ENCODE peak calls at places on chromosomes 11 and 22, in four cellular contexts. U is GM12878, J is HepG2, E is K562. R is an unnamed sample.

GRCh38 chr11:111633756-111634362 is 31.6 kb downstream of the SIK2 start:
- DNase-seq in U (peak), J (peak), E (no peak), R (peak)

GRCh38 chr22:42169055-42169469 is 38.5 kb upstream of the CYP2D6 start:
- DNase-seq in J (peak), E (peak), U (peak), R (peak)

GRCh38 chr11:59901306-59901705 is 22.7 kb downstream of the OOSP3 start:
- DNase-seq in E (no peak), U (no peak), J (no peak), R (no peak)

GRCh38 chr22:40153186-40153585 is 24.5 kb upstream of the TNRC6B start:
- DNase-seq in J (no peak), E (no peak), U (no peak), R (no peak)

GRCh38 chr11:73729594-73730206 is 31.2 kb downstream of the RAB6A start:
- DNase-seq in E (peak), U (no peak), J (peak), R (peak)

GRCh38 chr22:25942989-25943411 is 201.0 kb downstream of the MYO18B start:
- DNase-seq in J (no peak), U (no peak), E (no peak), R (peak)

GRCh38 chr11:130454495-130455262 is 6.2 kb downstream of the ADAMTS15 start:
- DNase-seq in U (no peak), E (no peak), J (no peak), R (no peak)

GRCh38 chr22:30054067-30054763 is 26.0 kb upstream of the HORMAD2 start:
- DNase-seq in J (no peak), E (no peak), U (no peak), R (peak)

GRCh38 chr11:123451183-123451907 is 21.3 kb downstream of the GRAMD1B start:
- DNase-seq in J (no peak), E (no peak), U (no peak), R (no peak)

GRCh38 chr11:15238856-15239255 is 124.1 kb downstream of the INSC start:
- DNase-seq in J (no peak), E (no peak), U (no peak), R (no peak)

GRCh38 chr22:45923212-45923611 is 53.8 kb downstream of the WNT7B start:
- DNase-seq in E (no peak), U (no peak), J (no peak), R (no peak)

GRCh38 chr22:29625090-29625825 is 21.8 kb downstream of the NF2 start:
- DNase-seq in U (no peak), E (peak), J (peak), R (peak)

GRCh38 chr22:31046591-31047226 is 34.4 kb upstream of the SMTN start:
- DNase-seq in J (peak), E (no peak), U (no peak), R (peak)

GRCh38 chr11:97502201-97502600 is 1112.4 kb downstream of the JRKL start:
- DNase-seq in E (no peak), U (no peak), J (no peak), R (no peak)

GRCh38 chr11:15727125-15727524 is 612.4 kb downstream of the INSC start:
- DNase-seq in U (no peak), J (no peak), E (no peak), R (no peak)

GRCh38 chr11:121443688-121444275 is 8.3 kb upstream of the SORL1 start:
- DNase-seq in U (no peak), J (no peak), E (no peak), R (no peak)

GRCh38 chr11:31141804-31142203 is 227.7 kb downstream of the DCDC1 start:
- DNase-seq in E (no peak), J (no peak), U (no peak), R (no peak)

GRCh38 chr11:64998141-64998540 is 1.4 kb upstream of the BATF2 start:
- DNase-seq in U (no peak), E (peak), J (peak), R (peak)

GRCh38 chr11:87878373-87878779 is 296.9 kb downstream of the RAB38 start:
- DNase-seq in E (no peak), J (peak), U (no peak), R (no peak)

GRCh38 chr11:94895971-94896370 is 77.4 kb downstream of the CWC15 start:
- DNase-seq in E (no peak), U (no peak), J (no peak), R (no peak)

GRCh38 chr11:99670268-99670667 is 649.5 kb downstream of the CNTN5 start:
- DNase-seq in J (no peak), U (no peak), E (no peak), R (no peak)

GRCh38 chr11:123145220-123145619 is 49.8 kb downstream of the CLMP start:
- DNase-seq in U (no peak), J (peak), E (no peak), R (peak)

GRCh38 chr11:117944554-117944953 is 15.4 kb upstream of the TMPRSS13 start:
- DNase-seq in U (no peak), J (no peak), E (no peak), R (no peak)

GRCh38 chr22:23538502-23538860 is 41.6 kb downstream of the IGLL1 start:
- DNase-seq in U (no peak), J (no peak), E (no peak), R (no peak)

GRCh38 chr22:23394525-23395326 is 185.4 kb downstream of the IGLL1 start:
- DNase-seq in U (no peak), J (no peak), E (no peak), R (no peak)

GRCh38 chr11:111745719-111746504 is 20.3 kb downstream of the PPP2R1B start:
- DNase-seq in J (no peak), U (no peak), E (no peak), R (no peak)

GRCh38 chr22:20441631-20442484 is 4.2 kb upstream of the SCARF2 start:
- DNase-seq in U (no peak), J (no peak), E (no peak), R (no peak)

GRCh38 chr11:122100222-122101080 is 15.6 kb downstream of the BLID start:
- DNase-seq in J (no peak), E (no peak), U (no peak), R (peak)

GRCh38 chr11:2780850-2781412 is 81.1 kb upstream of the KCNQ1OT1 start:
- DNase-seq in J (no peak), E (no peak), U (no peak), R (no peak)

GRCh38 chr11:88603499-88603898 is 266.0 kb upstream of the CTSC start:
- DNase-seq in U (no peak), E (no peak), J (no peak), R (no peak)

GRCh38 chr11:121420398-121420797 is 31.7 kb upstream of the SORL1 start:
- DNase-seq in E (no peak), U (no peak), J (no peak), R (no peak)

GRCh38 chr11:3865388-3866193 is 10.1 kb downstream of the STIM1 start:
- DNase-seq in U (no peak), J (no peak), E (no peak), R (no peak)

GRCh38 chr11:117685566-117685965 is 111.5 kb downstream of the DSCAML1 start:
- DNase-seq in U (no peak), E (no peak), J (no peak), R (no peak)

GRCh38 chr22:47851586-47851985 is 1089.1 kb downstream of the TBC1D22A start:
- DNase-seq in E (no peak), J (no peak), U (no peak), R (no peak)

GRCh38 chr11:67032830-67033555 is 10.1 kb downstream of the SYT12 start:
- DNase-seq in U (no peak), E (no peak), J (no peak), R (no peak)

GRCh38 chr11:74682731-74683278 is 48.4 kb downstream of the CHRDL2 start:
- DNase-seq in J (no peak), E (no peak), U (no peak), R (no peak)

GRCh38 chr11:78190374-78190773 is 1.7 kb downstream of the USP35 start:
- DNase-seq in U (peak), E (no peak), J (no peak), R (no peak)

DNA sequence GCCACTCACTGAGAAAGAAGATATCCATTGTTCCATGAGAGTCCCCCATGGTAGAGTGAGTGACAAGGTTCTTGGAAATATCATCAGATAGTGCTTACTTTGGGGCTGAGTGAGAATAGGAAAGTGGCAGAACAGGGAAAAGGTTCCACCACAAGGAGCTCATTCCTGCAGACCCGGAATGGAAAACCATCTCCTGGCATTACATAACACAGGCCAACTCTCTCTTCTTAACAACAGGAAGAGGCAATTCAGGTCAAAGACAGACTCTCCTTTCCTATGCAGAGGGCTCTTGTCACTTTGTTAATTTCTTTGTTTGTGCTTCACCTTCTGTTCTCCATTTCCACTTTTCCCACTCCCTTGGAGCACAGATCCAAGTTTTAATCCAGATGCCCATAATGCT is 259.7 kb downstream of the KIRREL3 start:
- DNase-seq in J (no peak), E (no peak), U (no peak), R (no peak)
- TF ChIP-seq REST in J (no peak), E (no peak), U (no peak), R (no peak)

GRCh38 chr11:58905716-58906547 is 33.4 kb upstream of the GLYATL1 start:
- DNase-seq in J (no peak), U (no peak), E (peak), R (peak)

GRCh38 chr11:58902881-58903280 is 36.4 kb upstream of the GLYATL1 start:
- DNase-seq in J (no peak), E (no peak), U (no peak), R (no peak)

GRCh38 chr11:58905141-58905715 is 34.1 kb upstream of the GLYATL1 start:
- DNase-seq in E (no peak), U (no peak), J (no peak), R (peak)

GRCh38 chr11:58898106-58898505 is 41.2 kb upstream of the GLYATL1 start:
- DNase-seq in U (no peak), J (no peak), E (no peak), R (no peak)

GRCh38 chr11:58900479-58901420 is 38.5 kb upstream of the GLYATL1 start:
- DNase-seq in U (peak), J (peak), E (peak), R (peak)
- H3K9ac ChIP-seq in U (no peak), J (no peak), E (no peak), R (no peak)

DNA sequence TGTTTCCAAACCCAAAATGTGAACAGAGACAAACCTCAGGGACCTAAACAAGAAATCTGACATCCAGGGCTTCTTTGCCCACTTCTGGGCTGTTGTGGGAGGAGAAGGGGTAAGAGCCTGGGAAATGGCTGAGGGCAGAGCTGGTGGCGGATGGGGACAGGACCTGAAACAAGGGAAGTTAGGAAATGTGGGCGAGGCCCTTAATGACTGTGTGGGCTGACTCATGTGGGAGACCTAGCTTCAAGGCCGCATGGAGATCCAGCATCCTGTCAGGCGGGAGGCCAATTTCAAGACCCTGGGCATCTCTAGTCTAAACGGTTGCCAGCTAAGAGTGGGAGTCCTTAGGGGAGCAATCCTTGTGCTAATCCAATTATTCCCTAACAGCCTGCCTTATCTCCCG is 2.1 kb upstream of the OAF start:
- DNase-seq in J (peak), U (no peak), E (no peak), R (no peak)
- TF ChIP-seq MXI1 in J (no peak), U (no peak), E (no peak), R (no peak)

GRCh38 chr22:27501191-27501936 is 300.2 kb downstream of the MN1 start:
- DNase-seq in U (no peak), E (no peak), J (no peak), R (no peak)
- TF ChIP-seq REST in U (no peak), E (no peak), J (no peak), R (no peak)

DNA sequence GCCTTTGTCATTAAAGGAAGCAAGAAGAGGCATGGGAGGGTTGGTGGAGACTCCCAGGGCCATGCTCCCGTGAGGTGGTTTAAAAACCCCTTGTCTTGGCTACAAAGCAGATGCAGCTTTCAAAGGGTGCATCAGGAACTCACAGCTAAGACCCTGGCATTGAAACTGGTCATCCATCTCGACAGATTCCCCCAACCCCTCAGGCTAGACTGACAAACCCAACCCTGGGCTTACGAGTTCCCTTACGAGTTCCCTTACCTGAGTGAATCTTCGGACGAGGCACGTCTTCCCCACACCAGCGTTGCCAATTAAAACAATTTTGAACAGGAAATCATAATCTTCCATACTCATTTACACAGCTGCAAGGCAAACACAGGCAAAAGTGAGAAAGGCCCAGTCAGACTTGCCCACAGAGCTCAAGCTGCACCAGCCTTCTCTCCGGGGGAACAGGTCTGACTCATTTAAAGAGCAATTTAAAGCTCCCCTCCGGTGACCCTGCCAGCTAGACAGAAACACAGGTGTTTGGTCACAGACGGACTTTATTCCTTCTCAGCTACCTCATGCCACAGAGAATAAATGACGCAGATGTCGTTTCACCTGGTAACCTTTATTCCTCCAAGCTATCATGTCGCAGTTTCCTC is 74.6 kb downstream of the RAB30 start:
- DNase-seq in E (no peak), U (peak), J (no peak), R (no peak)
- H3K9ac ChIP-seq in E (no peak), U (peak), J (no peak), R (no peak)

GRCh38 chr11:27282806-27283205 is 80.2 kb downstream of the CCDC34 start:
- DNase-seq in E (no peak), U (no peak), J (no peak), R (no peak)
- TF ChIP-seq MXI1 in E (no peak), U (no peak), J (no peak), R (no peak)

GRCh38 chr22:44380716-44381500 is 68.2 kb upstream of the SHISAL1 start:
- DNase-seq in E (no peak), U (no peak), J (no peak), R (no peak)

GRCh38 chr22:44381761-44382454 is 69.2 kb upstream of the SHISAL1 start:
- DNase-seq in U (no peak), E (no peak), J (no peak), R (no peak)

GRCh38 chr22:44379817-44380560 is 67.2 kb upstream of the SHISAL1 start:
- DNase-seq in U (no peak), E (no peak), J (no peak), R (no peak)

GRCh38 chr22:44375451-44375850 is 62.7 kb upstream of the SHISAL1 start:
- DNase-seq in U (no peak), E (no peak), J (no peak), R (no peak)

GRCh38 chr22:44378380-44378779 is 65.6 kb upstream of the SHISAL1 start:
- DNase-seq in E (no peak), U (no peak), J (no peak), R (no peak)
- TF ChIP-seq REST in E (no peak), U (no peak), J (no peak), R (no peak)